ENCODE peak calls at places on chromosomes 4 and X, in seven cellular contexts. A, G, M, J, C, F and X are unnamed samples.

GRCh38 chrX:15382809-15383208 is 1.4 kb downstream of the VEGFD start:
- DNase-seq in J (no peak), F (no peak), M (no peak), G (no peak), C (peak), A (no peak), X (no peak)

GRCh38 chr4:102036619-102037376 is 246.3 kb downstream of the BANK1 start:
- DNase-seq in A (no peak), M (no peak), C (no peak), F (no peak), G (no peak), J (peak), X (no peak)

GRCh38 chr4:6362896-6363295 is 93.2 kb downstream of the WFS1 start:
- DNase-seq in G (no peak), F (no peak), A (peak), J (peak), M (peak), C (peak), X (peak)

GRCh38 chr4:182280439-182281111 is 37.4 kb downstream of the TENM3 start:
- DNase-seq in G (no peak), M (no peak), A (no peak), J (peak), F (no peak), C (no peak), X (no peak)

GRCh38 chr4:4837921-4838601 is 21.4 kb upstream of the MSX1 start:
- DNase-seq in M (no peak), A (no peak), G (no peak), J (no peak), C (no peak), F (no peak), X (no peak)

GRCh38 chr4:15729910-15730533 is 27.2 kb downstream of the BST1 start:
- DNase-seq in J (peak), F (no peak), G (no peak), M (peak), A (peak), C (peak), X (peak)

GRCh38 chr4:85113706-85114105 is 147.2 kb upstream of the WDFY3 start:
- DNase-seq in J (peak), A (no peak), C (no peak), F (no peak), M (no peak), G (no peak), X (no peak)

GRCh38 chr4:24382381-24382780 is 202.0 kb downstream of the DHX15 start:
- DNase-seq in F (no peak), M (no peak), G (no peak), A (peak), J (no peak), C (no peak), X (no peak)

GRCh38 chr4:170721812-170722373 is 632.1 kb upstream of the AADAT start:
- DNase-seq in F (no peak), M (no peak), A (no peak), G (no peak), J (no peak), C (no peak), X (no peak)

GRCh38 chr4:87073570-87074470 is 139.0 kb downstream of the AFF1 start:
- DNase-seq in J (no peak), A (peak), M (peak), C (no peak), F (peak), G (no peak), X (peak)

GRCh38 chrX:9342581-9343051 is 122.2 kb upstream of the TBL1X start:
- DNase-seq in C (peak), M (peak), A (no peak), F (peak), J (peak), G (peak), X (peak)

GRCh38 chr4:13523591-13524503 is 20.5 kb downstream of the NKX3-2 start:
- DNase-seq in A (no peak), J (no peak), F (no peak), G (no peak), M (no peak), C (peak), X (no peak)